ENCODE peak calls at places on chromosomes 7 and 10, in five cellular contexts. Y is K562, C is GM12891, H is H1, N is GM12878. T is an unnamed sample.

GRCh38 chr7:104386943-104387342 is 58.5 kb downstream of the LHFPL3 start:
- DNase-seq in Y (no peak), C (no peak), H (no peak), N (no peak), T (no peak)

GRCh38 chr10:73910401-73910763 is 550 bp upstream of the PLAU start:
- DNase-seq in Y (peak), C (no peak), H (no peak), N (no peak), T (no peak)

GRCh38 chr10:131658476-131659110 is 242.2 kb upstream of the PPP2R2D start:
- DNase-seq in Y (no peak), C (no peak), H (no peak), N (no peak), T (no peak)

GRCh38 chr10:57053530-57053929 is 692.5 kb upstream of the ZWINT start:
- DNase-seq in Y (no peak), C (no peak), H (no peak), N (no peak), T (no peak)

GRCh38 chr10:119531067-119531466 is 11.5 kb downstream of the RGS10 start:
- DNase-seq in Y (no peak), C (no peak), H (no peak), N (no peak), T (no peak)

GRCh38 chr10:20970044-20970443 is 72.9 kb upstream of the NEBL start:
- DNase-seq in Y (no peak), C (no peak), H (no peak), N (no peak), T (no peak)

GRCh38 chr10:122232781-122233180 is 38.3 kb upstream of the BTBD16 start:
- DNase-seq in Y (no peak), C (no peak), H (no peak), N (no peak), T (no peak)

GRCh38 chr10:122490268-122490667 is 28.9 kb downstream of the HTRA1 start:
- DNase-seq in Y (no peak), C (no peak), H (no peak), N (no peak), T (no peak)

GRCh38 chr10:114303556-114303955 is 64.5 kb downstream of the VWA2 start:
- DNase-seq in Y (no peak), C (no peak), H (no peak), N (no peak), T (no peak)

GRCh38 chr10:17210361-17210760 is 8.9 kb upstream of the TRDMT1 start:
- DNase-seq in Y (no peak), C (no peak), H (no peak), N (no peak), T (no peak)

GRCh38 chr7:112757337-112757736 is 32.9 kb downstream of the TMEM168 start:
- DNase-seq in Y (no peak), C (no peak), H (no peak), N (no peak), T (no peak)

GRCh38 chr10:15168296-15168780 is at the start of gene NMT2:
- DNase-seq in Y (peak), C (peak), H (peak), N (no peak), T (peak)

GRCh38 chr7:141697211-141697871 is 4.6 kb downstream of the DENND11 start:
- DNase-seq in Y (no peak), C (no peak), H (no peak), N (no peak), T (no peak)

GRCh38 chr10:72353028-72353962 is 1.4 kb downstream of the DNAJB12 start:
- DNase-seq in Y (peak), C (no peak), H (no peak), N (no peak), T (no peak)

GRCh38 chr7:109751241-109751640 is 1181.6 kb downstream of the DNAJB9 start:
- DNase-seq in Y (no peak), C (no peak), H (no peak), N (no peak), T (no peak)

GRCh38 chr7:78473011-78473410 is 674.4 kb downstream of the PHTF2 start:
- DNase-seq in Y (no peak), C (no peak), H (no peak), N (no peak), T (no peak)

GRCh38 chr7:235576-236395 is 43.4 kb downstream of the FAM20C start:
- DNase-seq in Y (no peak), C (no peak), H (no peak), N (no peak), T (no peak)

GRCh38 chr10:7282457-7282856 is 128.4 kb downstream of the SFMBT2 start:
- DNase-seq in Y (no peak), C (no peak), H (no peak), N (no peak), T (no peak)

DNA sequence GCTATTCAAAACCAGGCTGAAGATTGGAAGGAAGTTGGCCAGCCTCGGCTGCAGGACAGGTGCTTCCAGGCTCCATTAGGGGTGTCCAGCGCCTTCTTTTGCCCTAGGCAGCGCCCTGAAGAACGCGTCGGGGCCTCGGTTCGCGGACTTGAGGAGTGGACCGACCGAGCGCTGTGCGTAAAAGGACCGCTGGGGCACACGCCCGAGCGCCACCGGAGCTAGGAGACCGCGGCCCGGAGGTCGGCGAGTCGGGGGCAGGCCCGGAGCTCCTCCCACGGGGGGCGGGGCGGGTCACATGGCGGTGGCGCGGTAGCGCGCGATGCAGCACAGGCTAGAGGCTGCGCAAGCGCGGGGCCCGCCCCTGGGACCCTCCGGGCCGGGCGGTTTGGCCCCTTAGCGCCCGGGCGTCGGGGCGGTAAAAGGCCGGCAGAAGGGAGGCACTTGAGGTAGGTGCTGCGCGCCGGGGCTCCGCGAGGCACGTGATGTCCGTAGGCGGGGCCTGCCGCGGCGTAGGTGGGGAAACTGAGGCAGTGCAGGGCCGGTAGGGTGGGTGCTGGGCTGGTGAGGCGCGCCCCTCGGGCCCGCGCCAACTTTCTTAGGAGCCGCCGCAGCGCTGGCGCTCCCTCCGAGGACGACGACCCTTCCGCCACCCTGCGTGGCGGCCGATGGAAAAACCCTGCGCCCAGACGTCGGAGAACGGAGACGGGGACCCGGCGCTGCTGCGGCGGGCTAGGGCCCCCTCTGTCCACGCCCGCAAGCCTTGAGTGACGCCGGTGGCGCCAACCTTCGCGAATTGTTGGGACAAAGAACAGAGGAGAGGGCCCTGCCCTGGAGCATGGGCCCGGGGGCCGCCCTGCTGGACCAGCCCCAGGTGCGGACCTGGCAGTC is at the start of gene PRXL2A:
- DNase-seq in Y (peak), C (peak), H (peak), N (no peak), T (peak)
- TF ChIP-seq POLR2AphosphoS5 in Y (no peak), C (no peak), H (no peak), N (no peak), T (no peak)

GRCh38 chr10:101694056-101694673 is 805 bp downstream of the FBXW4 start:
- DNase-seq in Y (peak), C (peak), H (no peak), N (no peak), T (peak)

GRCh38 chr10:101695404-101695732 is 398 bp upstream of the FBXW4 start:
- DNase-seq in Y (no peak), C (no peak), H (no peak), N (no peak), T (no peak)

GRCh38 chr10:101696632-101697031 is 1.7 kb upstream of the FBXW4 start:
- DNase-seq in Y (no peak), C (no peak), H (no peak), N (no peak), T (no peak)

GRCh38 chr10:101693701-101694055 is 1.3 kb downstream of the FBXW4 start:
- DNase-seq in Y (no peak), C (no peak), H (no peak), N (no peak), T (no peak)

GRCh38 chr10:101694674-101695403 is at the start of gene FBXW4:
- DNase-seq in Y (peak), C (peak), H (no peak), N (no peak), T (peak)
- TF ChIP-seq TAF1 in Y (peak), C (no peak), H (peak), N (peak), T (peak)

GRCh38 chr7:156600496-156600895 is 40.1 kb upstream of the RNF32 start:
- DNase-seq in Y (no peak), C (no peak), H (no peak), N (no peak), T (no peak)

GRCh38 chr7:156604311-156604710 is 36.3 kb upstream of the RNF32 start:
- DNase-seq in Y (no peak), C (no peak), H (no peak), N (no peak), T (no peak)

GRCh38 chr7:156603004-156603403 is 37.6 kb upstream of the RNF32 start:
- DNase-seq in Y (no peak), C (no peak), H (no peak), N (no peak), T (no peak)

GRCh38 chr7:156603629-156604028 is 36.9 kb upstream of the RNF32 start:
- DNase-seq in Y (no peak), C (no peak), H (no peak), N (no peak), T (no peak)

GRCh38 chr7:156602283-156602682 is 38.3 kb upstream of the RNF32 start:
- DNase-seq in Y (no peak), C (no peak), H (no peak), N (no peak), T (no peak)
- TF ChIP-seq POLR2A in Y (no peak), C (no peak), H (no peak), N (no peak), T (no peak)

GRCh38 chr7:100641463-100641859 is at the start of gene TFR2:
- DNase-seq in Y (peak), C (no peak), H (no peak), N (no peak), T (no peak)
- TF ChIP-seq POLR2AphosphoS5 in Y (peak), C (no peak), H (no peak), N (no peak), T (no peak)

GRCh38 chr7:2253021-2253420 is 11.0 kb downstream of the NUDT1 start:
- DNase-seq in Y (no peak), C (no peak), H (no peak), N (no peak), T (no peak)

GRCh38 chr7:2249744-2250323 is 7.8 kb downstream of the NUDT1 start:
- DNase-seq in Y (no peak), C (no peak), H (no peak), N (no peak), T (no peak)

GRCh38 chr7:2253525-2254244 is 11.7 kb downstream of the NUDT1 start:
- DNase-seq in Y (no peak), C (no peak), H (no peak), N (no peak), T (no peak)

GRCh38 chr7:2254429-2255144 is 12.6 kb downstream of the NUDT1 start:
- DNase-seq in Y (no peak), C (no peak), H (no peak), N (no peak), T (no peak)

DNA sequence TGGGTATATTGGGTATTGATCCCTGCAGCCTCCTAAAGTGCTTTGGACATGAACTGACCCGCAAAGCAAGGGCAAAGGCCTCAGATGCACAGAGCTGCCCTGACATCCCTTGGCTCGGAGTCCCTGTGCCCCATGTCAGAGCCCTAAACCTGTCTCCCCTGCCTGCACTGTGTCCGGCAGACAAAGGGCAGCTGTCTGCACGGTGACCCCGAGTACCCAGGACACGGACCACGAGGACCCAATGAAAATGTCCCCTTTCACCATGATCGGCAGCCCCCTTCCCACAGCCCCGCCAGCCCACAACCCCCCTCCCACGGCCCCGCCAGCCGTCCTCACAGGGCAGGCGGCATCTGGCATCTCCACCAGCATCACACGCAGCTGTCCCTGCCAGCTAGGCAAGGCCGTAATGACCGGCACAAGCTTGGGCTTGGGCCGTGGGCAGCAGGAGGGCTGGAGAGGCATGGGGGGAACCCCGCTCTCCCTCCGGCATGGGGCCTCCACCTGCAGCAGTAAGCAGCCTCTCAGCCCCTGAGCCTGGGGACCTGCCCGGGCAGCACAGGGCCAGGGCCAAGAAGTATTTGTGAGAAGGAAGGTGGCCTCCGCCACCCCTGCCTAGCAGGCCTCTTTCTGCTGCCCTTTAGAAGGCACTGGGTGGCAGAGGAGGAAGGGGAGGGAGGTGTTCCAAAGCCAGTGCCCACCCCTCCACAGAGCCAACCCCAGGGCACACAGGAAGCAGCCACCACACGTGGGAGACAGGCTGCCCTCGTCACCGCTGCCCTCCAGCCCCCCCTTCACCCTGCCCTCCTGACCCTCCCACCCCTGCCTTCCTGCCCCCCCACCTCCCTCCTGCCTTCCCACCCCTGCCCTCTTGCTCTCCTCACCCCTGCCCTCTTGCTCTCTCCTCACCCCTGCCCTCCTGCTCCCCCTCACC is 10.1 kb downstream of the NUDT1 start:
- DNase-seq in Y (no peak), C (no peak), H (no peak), N (no peak), T (no peak)
- TF ChIP-seq TAF1 in Y (no peak), C (no peak), H (no peak), N (no peak), T (no peak)

DNA sequence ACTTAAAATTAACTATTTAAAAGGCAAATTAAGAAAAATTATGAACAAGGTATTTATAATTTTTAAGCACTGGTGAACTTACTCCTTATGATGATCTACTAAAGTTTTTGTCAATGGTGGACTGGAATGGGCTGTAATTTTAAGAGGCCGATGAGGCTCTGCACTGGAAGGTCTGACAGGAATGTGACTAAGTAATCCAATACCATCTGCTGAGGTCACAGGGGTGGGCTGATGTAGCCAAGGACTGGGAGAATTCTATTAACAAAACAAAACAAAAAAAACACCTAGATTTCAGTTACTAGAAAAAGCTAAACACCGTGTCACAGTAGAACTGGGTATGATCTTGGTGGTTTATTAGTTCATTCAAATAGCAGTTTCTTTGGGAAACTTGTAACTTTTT is 75.9 kb downstream of the NRBF2 start:
- DNase-seq in Y (no peak), C (no peak), H (no peak), N (no peak), T (no peak)
- TF ChIP-seq POLR2A in Y (no peak), C (no peak), H (no peak), N (no peak), T (no peak)

T was measured in GM12892.